ENCODE peak calls at places on chromosomes 1 and 21, in five cellular contexts. V is HCEC 1CT, Q is stromal cell of bone marrow, I is IMR-90, S is fibroblast of lung. F is an unnamed sample.

GRCh38 chr1:21321963-21322680 is 31.9 kb upstream of the ECE1 start:
- DNase-seq in S (no peak), I (no peak), Q (no peak), V (no peak), F (no peak)

GRCh38 chr1:24507423-24507804 is 4.8 kb downstream of the RCAN3 start:
- DNase-seq in I (no peak), V (no peak), Q (no peak), S (no peak), F (no peak)

GRCh38 chr1:180157576-180158057 is 2.9 kb downstream of the QSOX1 start:
- DNase-seq in Q (no peak), V (no peak), I (no peak), S (no peak), F (no peak)

GRCh38 chr21:31991356-31992331 is 118.8 kb downstream of the HUNK start:
- DNase-seq in I (no peak), V (no peak), S (no peak), Q (no peak), F (no peak)

GRCh38 chr1:96059276-96059675 is 662.3 kb upstream of the PTBP2 start:
- DNase-seq in I (no peak), S (no peak), Q (no peak), V (no peak), F (no peak)

GRCh38 chr1:56477164-56478111 is 101.9 kb downstream of the PLPP3 start:
- DNase-seq in Q (peak; percentile 24), S (peak; percentile 63), V (peak; percentile 50), I (peak; percentile 65), F (peak; percentile 86)

GRCh38 chr1:115136706-115137105 is 47.4 kb upstream of the TSPAN2 start:
- DNase-seq in S (no peak), V (no peak), Q (no peak), I (no peak), F (no peak)

GRCh38 chr1:244653439-244654283 is 735 bp downstream of the DESI2 start:
- DNase-seq in I (peak; percentile 31), V (no peak), Q (no peak), S (peak; percentile 21), F (peak; percentile 16)

GRCh38 chr1:208381481-208381880 is 137.3 kb upstream of the PLXNA2 start:
- DNase-seq in S (no peak), V (no peak), I (no peak), Q (no peak), F (no peak)

GRCh38 chr1:172484252-172484651 is 40.4 kb upstream of the PIGC start:
- DNase-seq in V (no peak), Q (no peak), S (no peak), I (no peak), F (no peak)

GRCh38 chr21:45741691-45742090 is 98.2 kb downstream of the PCBP3 start:
- DNase-seq in I (peak; percentile 10), V (no peak), Q (no peak), S (no peak), F (no peak)

GRCh38 chr21:40146201-40146890 is 279.1 kb downstream of the PCP4 start:
- DNase-seq in I (no peak), Q (no peak), V (no peak), S (no peak), F (no peak)

GRCh38 chr1:78619803-78620579 is at the start of gene IFI44L:
- DNase-seq in S (peak; percentile 73), I (peak; percentile 59), Q (peak; percentile 48), V (peak; percentile 75), F (peak; percentile 10)

GRCh38 chr1:116454940-116455339 is 81.9 kb downstream of the ATP1A1 start:
- DNase-seq in S (no peak), I (no peak), Q (no peak), V (no peak), F (no peak)

GRCh38 chr1:229309074-229309473 is 33.8 kb downstream of the CCSAP start:
- DNase-seq in Q (no peak), I (no peak), S (no peak), V (no peak), F (no peak)

GRCh38 chr1:103110701-103111100 is 2.4 kb upstream of the COL11A1 start:
- DNase-seq in S (no peak), V (no peak), Q (no peak), I (no peak), F (no peak)

GRCh38 chr1:224736619-224737352 is 120.7 kb downstream of the CNIH3 start:
- DNase-seq in V (no peak), I (peak; percentile 19), S (peak; percentile 75), Q (peak; percentile 74), F (peak; percentile 70)

GRCh38 chr1:12434174-12434573 is 183.8 kb downstream of the DHRS3 start:
- DNase-seq in V (peak; percentile 68), I (peak; percentile 86), Q (no peak), S (peak; percentile 71), F (no peak)

GRCh38 chr1:22731924-22732522 is 21.4 kb downstream of the EPHB2 start:
- DNase-seq in Q (no peak), V (peak; percentile 18), S (peak; percentile 37), I (peak; percentile 14), F (no peak)

GRCh38 chr1:59743324-59744108 is 71.2 kb upstream of the HOOK1 start:
- DNase-seq in Q (no peak), V (no peak), S (peak; percentile 38), I (no peak), F (no peak)

GRCh38 chr1:119623651-119624050 is 24.4 kb downstream of the ZNF697 start:
- DNase-seq in I (no peak), Q (no peak), S (no peak), V (no peak), F (no peak)

GRCh38 chr1:78441921-78442320 is 48.9 kb upstream of the PTGFR start:
- DNase-seq in S (no peak), I (peak; percentile 27), V (peak; percentile 27), Q (no peak), F (no peak)

GRCh38 chr1:175262646-175263045 is 70.1 kb upstream of the KIAA0040 start:
- DNase-seq in Q (peak; percentile 7), I (no peak), V (no peak), S (no peak), F (no peak)

GRCh38 chr1:245458761-245459174 is 304.0 kb downstream of the KIF26B start:
- DNase-seq in S (no peak), I (peak; percentile 16), V (no peak), Q (no peak), F (no peak)

GRCh38 chr1:40423264-40423642 is 27.0 kb upstream of the ZFP69B start:
- DNase-seq in Q (no peak), S (no peak), V (no peak), I (no peak), F (no peak)

GRCh38 chr1:234934611-234935033 is 194.0 kb downstream of the TOMM20 start:
- DNase-seq in Q (peak; percentile 26), S (peak; percentile 89), V (peak; percentile 82), I (peak; percentile 99), F (peak; percentile 43)

GRCh38 chr1:206497774-206498173 is 9.6 kb upstream of the RASSF5 start:
- DNase-seq in I (no peak), S (no peak), Q (no peak), V (no peak), F (no peak)

GRCh38 chr1:161934278-161934608 is 89.4 kb downstream of the OLFML2B start:
- DNase-seq in Q (no peak), S (no peak), I (no peak), V (no peak), F (no peak)

GRCh38 chr1:25651824-25652741 is 35.5 kb downstream of the MAN1C1 start:
- DNase-seq in Q (no peak), I (no peak), V (no peak), S (no peak), F (no peak)

GRCh38 chr1:225767591-225768540 is 9.8 kb upstream of the SRP9 start:
- DNase-seq in S (peak; percentile 97), V (peak; percentile 74), I (peak; percentile 56), Q (peak; percentile 68), F (peak; percentile 75)

GRCh38 chr1:52032785-52033131 is 852 bp downstream of the KTI12 start:
- DNase-seq in S (peak; percentile 59), Q (peak; percentile 61), V (peak; percentile 42), I (peak; percentile 60), F (peak; percentile 61)

GRCh38 chr1:206581571-206581981 is 30.7 kb downstream of the EIF2D start:
- DNase-seq in S (no peak), I (no peak), V (no peak), Q (no peak), F (no peak)

GRCh38 chr1:234856719-234857310 is 246.8 kb upstream of the IRF2BP2 start:
- DNase-seq in I (no peak), V (no peak), Q (no peak), S (no peak), F (no peak)